ENCODE peak calls at places on chromosomes 11 and 22, in seven cellular contexts. D is OCI-LY7, S is hepatocyte, W is HCT116, R is GM23338, Q is MM.1S, E is PC-3. B is an unnamed sample.

GRCh38 chr11:15750535-15751297 is 605.6 kb downstream of the SOX6 start:
- DNase-seq in D (no peak), S (no peak), W (no peak), R (no peak), Q (no peak), E (no peak), B (no peak)

GRCh38 chr11:65352783-65353182 is 1.8 kb upstream of the TIGD3 start:
- DNase-seq in D (peak; percentile 44), S (no peak), W (no peak), R (no peak), Q (no peak), E (peak; percentile 58), B (peak; percentile 54)

GRCh38 chr11:10728779-10729472 is 22.1 kb upstream of the CTR9 start:
- DNase-seq in D (no peak), S (peak; percentile 53), W (no peak), R (peak; percentile 89), Q (no peak), E (no peak), B (peak; percentile 57)

GRCh38 chr22:33659423-33659822 is 260.9 kb downstream of the LARGE1 start:
- DNase-seq in D (no peak), S (no peak), W (no peak), R (no peak), Q (no peak), E (no peak), B (peak; percentile 20)

GRCh38 chr11:67463680-67464410 is 5.2 kb downstream of the TMEM134 start:
- DNase-seq in D (no peak), S (no peak), W (peak; percentile 73), R (no peak), Q (no peak), E (peak; percentile 95), B (peak; percentile 49)

GRCh38 chr11:111378773-111379499 is at the start of gene POU2AF1:
- DNase-seq in D (peak; percentile 95), S (no peak), W (no peak), R (peak; percentile 48), Q (peak; percentile 90), E (no peak), B (peak; percentile 91)

GRCh38 chr22:19615867-19616581 is 91.8 kb upstream of the CLDN5 start:
- DNase-seq in D (no peak), S (no peak), W (no peak), R (peak; percentile 57), Q (no peak), E (no peak), B (no peak)

GRCh38 chr22:48808038-48808960 is 1019.4 kb downstream of the BRD1 start:
- DNase-seq in D (no peak), S (no peak), W (no peak), R (no peak), Q (no peak), E (no peak), B (no peak)

GRCh38 chr22:23396362-23397007 is 183.6 kb downstream of the IGLL1 start:
- DNase-seq in D (no peak), S (no peak), W (no peak), R (no peak), Q (no peak), E (no peak), B (no peak)

GRCh38 chr11:130487390-130488186 is 39.1 kb downstream of the ADAMTS15 start:
- DNase-seq in D (no peak), S (no peak), W (no peak), R (no peak), Q (no peak), E (no peak), B (no peak)

GRCh38 chr22:37083914-37084313 is 25.6 kb downstream of the TMPRSS6 start:
- DNase-seq in D (no peak), S (no peak), W (no peak), R (no peak), Q (no peak), E (no peak), B (no peak)

GRCh38 chr22:37312549-37313183 is 30.4 kb downstream of the CYTH4 start:
- DNase-seq in D (no peak), S (no peak), W (no peak), R (no peak), Q (no peak), E (no peak), B (no peak)

GRCh38 chr11:359181-359714 is 10.1 kb upstream of the B4GALNT4 start:
- DNase-seq in D (peak; percentile 22), S (no peak), W (no peak), R (no peak), Q (no peak), E (no peak), B (no peak)

GRCh38 chr11:65111537-65112225 is at the start of gene TM7SF2:
- DNase-seq in D (peak; percentile 97), S (peak; percentile 98), W (peak; percentile 89), R (peak; percentile 99), Q (peak; percentile 98), E (peak; percentile 98), B (peak; percentile 95)

GRCh38 chr11:125871391-125872137 is 15.9 kb upstream of the HYLS1 start:
- DNase-seq in D (peak; percentile 20), S (peak; percentile 82), W (peak; percentile 29), R (peak; percentile 86), Q (peak; percentile 40), E (peak; percentile 48), B (peak; percentile 66)

GRCh38 chr11:94194712-94195111 is 66.1 kb downstream of the PANX1 start:
- DNase-seq in D (no peak), S (no peak), W (no peak), R (no peak), Q (no peak), E (no peak), B (no peak)

GRCh38 chr22:43909708-43910107 is 13.9 kb upstream of the PNPLA3 start:
- DNase-seq in D (no peak), S (no peak), W (no peak), R (no peak), Q (no peak), E (no peak), B (no peak)

GRCh38 chr11:74754507-74755255 is 6.0 kb downstream of the RNF169 start:
- DNase-seq in D (no peak), S (peak; percentile 32), W (no peak), R (no peak), Q (no peak), E (peak; percentile 96), B (peak; percentile 91)

GRCh38 chr11:2878782-2879181 is 6.8 kb downstream of the CDKN1C start:
- DNase-seq in D (no peak), S (no peak), W (no peak), R (no peak), Q (no peak), E (no peak), B (no peak)
- H3K9me2 ChIP-seq in D (no peaks in the 10 kb centered on the region), S (no peaks in the 10 kb centered on the region), W (no peaks in the 10 kb centered on the region), R (no peaks in the 10 kb centered on the region), Q (no peaks in the 10 kb centered on the region), E (no peaks in the 10 kb centered on the region), B (no peaks in the 10 kb centered on the region)

DNA sequence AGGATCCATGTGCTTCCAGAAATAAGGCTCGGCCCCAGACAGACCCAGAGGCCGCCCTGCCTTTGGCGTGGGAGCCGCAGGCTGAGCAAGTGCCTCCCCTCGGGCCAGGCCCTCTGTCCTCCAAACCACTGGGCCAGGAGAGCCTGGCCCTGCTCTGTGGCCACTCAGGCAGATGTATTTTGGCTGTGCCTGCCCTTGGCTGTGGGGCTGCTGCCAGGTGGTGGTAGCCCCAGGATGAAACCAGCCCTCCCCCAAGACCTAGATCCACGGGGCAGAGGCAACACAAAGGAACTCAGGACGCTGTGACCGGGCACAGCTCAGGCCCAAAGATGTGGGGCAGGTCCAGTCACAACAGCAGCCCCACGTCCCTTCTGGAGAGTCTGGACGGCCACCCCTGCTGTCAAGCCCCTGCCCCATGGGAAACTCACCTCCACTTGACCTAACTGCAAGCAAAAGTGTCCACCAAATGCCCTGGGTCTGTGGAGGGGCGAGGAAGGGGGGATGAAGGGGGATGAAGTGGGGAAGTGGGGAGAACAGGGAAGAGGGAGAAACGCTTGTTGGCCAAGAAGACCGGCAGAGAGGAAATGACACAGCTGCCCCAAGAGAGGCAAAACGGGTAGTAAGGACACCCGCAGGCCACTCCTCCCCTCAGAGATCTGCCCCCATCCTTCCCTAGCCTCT is 23.9 kb downstream of the PISD start:
- DNase-seq in D (peak; percentile 61), S (no peak), W (no peak), R (no peak), Q (no peak), E (no peak), B (no peak)
- H3K79me2 ChIP-seq in D (peaks cover 23% of the 10 kb centered on the region), S (peaks cover 76% of the 10 kb centered on the region), W (peaks cover 83% of the 10 kb centered on the region), R (peaks cover 77% of the 10 kb centered on the region), Q (peaks cover 58% of the 10 kb centered on the region), E (peaks cover 59% of the 10 kb centered on the region), B (peaks cover 93% of the 10 kb centered on the region)

GRCh38 chr11:27552356-27552755 is 45.8 kb upstream of the LIN7C start:
- DNase-seq in D (no peak), S (no peak), W (no peak), R (no peak), Q (no peak), E (no peak), B (no peak)

GRCh38 chr11:27558401-27558800 is 51.8 kb upstream of the LIN7C start:
- DNase-seq in D (no peak), S (no peak), W (no peak), R (no peak), Q (no peak), E (no peak), B (peak; percentile 47)

GRCh38 chr11:27553186-27553585 is 46.6 kb upstream of the LIN7C start:
- DNase-seq in D (no peak), S (no peak), W (no peak), R (no peak), Q (no peak), E (no peak), B (peak; percentile 65)

GRCh38 chr11:27557223-27557622 is 50.7 kb upstream of the LIN7C start:
- DNase-seq in D (no peak), S (no peak), W (no peak), R (no peak), Q (no peak), E (no peak), B (peak; percentile 30)

DNA sequence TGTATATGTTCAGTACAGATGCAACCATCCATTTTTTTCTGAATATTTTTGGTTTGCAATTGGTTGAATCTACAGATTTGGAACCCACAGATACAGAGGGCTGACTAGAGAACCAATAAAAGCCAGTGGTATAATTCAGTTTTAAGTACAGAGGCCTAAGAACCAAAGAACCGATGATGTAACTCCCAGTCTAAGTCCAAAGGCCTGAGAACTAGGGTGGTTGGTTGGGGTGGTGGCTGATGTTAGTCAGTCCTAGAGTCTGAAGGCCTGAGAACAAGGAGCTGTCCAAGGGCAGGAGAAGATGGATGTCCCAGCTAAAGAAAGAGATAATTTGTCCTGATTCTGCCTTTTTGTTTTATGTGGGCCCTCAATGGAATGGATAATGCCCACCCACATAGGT is 48.7 kb upstream of the LIN7C start:
- DNase-seq in D (no peak), S (no peak), W (no peak), R (no peak), Q (no peak), E (no peak), B (no peak)
- H3K9me2 ChIP-seq in D (peaks cover 3% of the 10 kb centered on the region), S (no peaks in the 10 kb centered on the region), W (no peaks in the 10 kb centered on the region), R (peaks cover 32% of the 10 kb centered on the region), Q (no peaks in the 10 kb centered on the region), E (no peaks in the 10 kb centered on the region), B (no peaks in the 10 kb centered on the region)

GRCh38 chr11:12793506-12793905 is 119.3 kb downstream of the TEAD1 start:
- DNase-seq in D (no peak), S (no peak), W (no peak), R (no peak), Q (no peak), E (no peak), B (no peak)
- H3K79me2 ChIP-seq in D (no peaks in the 10 kb centered on the region), S (peaks cover 89% of the 10 kb centered on the region), W (peaks cover 65% of the 10 kb centered on the region), R (peaks cover 100% of the 10 kb centered on the region), Q (peaks cover 56% of the 10 kb centered on the region), E (peaks cover 72% of the 10 kb centered on the region), B (peaks cover 100% of the 10 kb centered on the region)

GRCh38 chr11:45544826-45545225 is 120.6 kb downstream of the CHST1 start:
- DNase-seq in D (no peak), S (no peak), W (no peak), R (no peak), Q (no peak), E (no peak), B (no peak)
- H3K9me2 ChIP-seq in D (no peaks in the 10 kb centered on the region), S (no peaks in the 10 kb centered on the region), W (no peaks in the 10 kb centered on the region), R (no peaks in the 10 kb centered on the region), Q (no peaks in the 10 kb centered on the region), E (no peaks in the 10 kb centered on the region), B (no peaks in the 10 kb centered on the region)

B was measured in GM23248.